ENCODE peak calls at places on chromosomes 12 and 14, in ten cellular contexts. One of them, this sample, is unnamed.

GRCh38 chr14:95597784-95598204 is 62.9 kb downstream of the GLRX5 start:
- DNase-seq in mucosa of gallbladder: no peak
- DNase-seq in stimulated activated CD4-positive, alpha-beta T cell treated with anti-CD3 and anti-CD28 coated beads, TNF-alpha, amount 100 ng/mL, for 1 hour: no peak
- DNase-seq in ELR: peak
- DNase-seq in NCI-H2081: peak
- DNase-seq in astrocyte of the cerebellum: no peak
- DNase-seq in T-cell: no peak
- DNase-seq in SIG-M5: no peak
- DNase-seq in stimulated activated CD8-positive, alpha-beta memory T cell treated with anti-CD3 and anti-CD28 coated beads, Interleukin-15, amount 100 ng/mL, for 1 hour: no peak
- DNase-seq in AG10803: peak
- DNase-seq in this sample: peak

GRCh38 chr12:569803-570236 is 93.4 kb downstream of the NINJ2 start:
- DNase-seq in mucosa of gallbladder: peak
- DNase-seq in stimulated activated CD4-positive, alpha-beta T cell treated with anti-CD3 and anti-CD28 coated beads, TNF-alpha, amount 100 ng/mL, for 1 hour: peak
- DNase-seq in ELR: peak
- DNase-seq in NCI-H2081: peak
- DNase-seq in astrocyte of the cerebellum: peak
- DNase-seq in T-cell: peak
- DNase-seq in SIG-M5: no peak
- DNase-seq in stimulated activated CD8-positive, alpha-beta memory T cell treated with anti-CD3 and anti-CD28 coated beads, Interleukin-15, amount 100 ng/mL, for 1 hour: peak
- DNase-seq in AG10803: peak
- DNase-seq in this sample: peak

GRCh38 chr12:4881665-4882064 is 28.0 kb upstream of the KCNA1 start:
- DNase-seq in mucosa of gallbladder: no peak
- DNase-seq in stimulated activated CD4-positive, alpha-beta T cell treated with anti-CD3 and anti-CD28 coated beads, TNF-alpha, amount 100 ng/mL, for 1 hour: no peak
- DNase-seq in ELR: no peak
- DNase-seq in NCI-H2081: no peak
- DNase-seq in astrocyte of the cerebellum: no peak
- DNase-seq in T-cell: no peak
- DNase-seq in SIG-M5: no peak
- DNase-seq in stimulated activated CD8-positive, alpha-beta memory T cell treated with anti-CD3 and anti-CD28 coated beads, Interleukin-15, amount 100 ng/mL, for 1 hour: no peak
- DNase-seq in AG10803: no peak
- DNase-seq in this sample: peak

GRCh38 chr14:57979376-57980048 is 113.6 kb upstream of the SLC35F4 start:
- DNase-seq in mucosa of gallbladder: no peak
- DNase-seq in stimulated activated CD4-positive, alpha-beta T cell treated with anti-CD3 and anti-CD28 coated beads, TNF-alpha, amount 100 ng/mL, for 1 hour: no peak
- DNase-seq in ELR: no peak
- DNase-seq in NCI-H2081: no peak
- DNase-seq in astrocyte of the cerebellum: no peak
- DNase-seq in T-cell: no peak
- DNase-seq in SIG-M5: no peak
- DNase-seq in stimulated activated CD8-positive, alpha-beta memory T cell treated with anti-CD3 and anti-CD28 coated beads, Interleukin-15, amount 100 ng/mL, for 1 hour: no peak
- DNase-seq in AG10803: no peak
- DNase-seq in this sample: no peak

GRCh38 chr12:122969657-122970056 is 3.4 kb upstream of the ABCB9 start:
- DNase-seq in mucosa of gallbladder: no peak
- DNase-seq in stimulated activated CD4-positive, alpha-beta T cell treated with anti-CD3 and anti-CD28 coated beads, TNF-alpha, amount 100 ng/mL, for 1 hour: no peak
- DNase-seq in ELR: no peak
- DNase-seq in NCI-H2081: no peak
- DNase-seq in astrocyte of the cerebellum: no peak
- DNase-seq in T-cell: no peak
- DNase-seq in SIG-M5: no peak
- DNase-seq in stimulated activated CD8-positive, alpha-beta memory T cell treated with anti-CD3 and anti-CD28 coated beads, Interleukin-15, amount 100 ng/mL, for 1 hour: no peak
- DNase-seq in AG10803: no peak
- DNase-seq in this sample: no peak

GRCh38 chr12:112409064-112409905 is at the start of gene RPL6:
- DNase-seq in mucosa of gallbladder: peak
- DNase-seq in stimulated activated CD4-positive, alpha-beta T cell treated with anti-CD3 and anti-CD28 coated beads, TNF-alpha, amount 100 ng/mL, for 1 hour: peak
- DNase-seq in ELR: peak
- DNase-seq in NCI-H2081: peak
- DNase-seq in astrocyte of the cerebellum: peak
- DNase-seq in T-cell: peak
- DNase-seq in SIG-M5: peak
- DNase-seq in stimulated activated CD8-positive, alpha-beta memory T cell treated with anti-CD3 and anti-CD28 coated beads, Interleukin-15, amount 100 ng/mL, for 1 hour: peak
- DNase-seq in AG10803: peak
- DNase-seq in this sample: peak

GRCh38 chr12:42630323-42630722 is 40.8 kb upstream of the PRICKLE1 start:
- DNase-seq in mucosa of gallbladder: no peak
- DNase-seq in stimulated activated CD4-positive, alpha-beta T cell treated with anti-CD3 and anti-CD28 coated beads, TNF-alpha, amount 100 ng/mL, for 1 hour: no peak
- DNase-seq in ELR: no peak
- DNase-seq in NCI-H2081: no peak
- DNase-seq in astrocyte of the cerebellum: no peak
- DNase-seq in T-cell: no peak
- DNase-seq in SIG-M5: no peak
- DNase-seq in stimulated activated CD8-positive, alpha-beta memory T cell treated with anti-CD3 and anti-CD28 coated beads, Interleukin-15, amount 100 ng/mL, for 1 hour: no peak
- DNase-seq in AG10803: no peak
- DNase-seq in this sample: no peak

GRCh38 chr14:34711169-34711568 is 3.2 kb downstream of the CFL2 start:
- DNase-seq in mucosa of gallbladder: no peak
- DNase-seq in stimulated activated CD4-positive, alpha-beta T cell treated with anti-CD3 and anti-CD28 coated beads, TNF-alpha, amount 100 ng/mL, for 1 hour: no peak
- DNase-seq in ELR: peak
- DNase-seq in NCI-H2081: peak
- DNase-seq in astrocyte of the cerebellum: peak
- DNase-seq in T-cell: no peak
- DNase-seq in SIG-M5: no peak
- DNase-seq in stimulated activated CD8-positive, alpha-beta memory T cell treated with anti-CD3 and anti-CD28 coated beads, Interleukin-15, amount 100 ng/mL, for 1 hour: no peak
- DNase-seq in AG10803: peak
- DNase-seq in this sample: peak

GRCh38 chr12:15163577-15163976 is 57.6 kb downstream of the RERG start:
- DNase-seq in mucosa of gallbladder: no peak
- DNase-seq in stimulated activated CD4-positive, alpha-beta T cell treated with anti-CD3 and anti-CD28 coated beads, TNF-alpha, amount 100 ng/mL, for 1 hour: no peak
- DNase-seq in ELR: no peak
- DNase-seq in NCI-H2081: no peak
- DNase-seq in astrocyte of the cerebellum: no peak
- DNase-seq in T-cell: no peak
- DNase-seq in SIG-M5: no peak
- DNase-seq in stimulated activated CD8-positive, alpha-beta memory T cell treated with anti-CD3 and anti-CD28 coated beads, Interleukin-15, amount 100 ng/mL, for 1 hour: no peak
- DNase-seq in AG10803: no peak
- DNase-seq in this sample: no peak

GRCh38 chr14:31717294-31718085 is 156.3 kb downstream of the NUBPL start:
- DNase-seq in mucosa of gallbladder: no peak
- DNase-seq in stimulated activated CD4-positive, alpha-beta T cell treated with anti-CD3 and anti-CD28 coated beads, TNF-alpha, amount 100 ng/mL, for 1 hour: no peak
- DNase-seq in ELR: no peak
- DNase-seq in NCI-H2081: no peak
- DNase-seq in astrocyte of the cerebellum: no peak
- DNase-seq in T-cell: no peak
- DNase-seq in SIG-M5: no peak
- DNase-seq in stimulated activated CD8-positive, alpha-beta memory T cell treated with anti-CD3 and anti-CD28 coated beads, Interleukin-15, amount 100 ng/mL, for 1 hour: no peak
- DNase-seq in AG10803: peak
- DNase-seq in this sample: no peak